ENCODE peak calls at places on chromosomes 13 and 19, in seven cellular contexts. One of them, this sample, is unnamed.

GRCh38 chr19:4967738-4968461 is 1.0 kb upstream of the KDM4B start:
- DNase-seq in SK-N-SH: no peak
- DNase-seq in GM12878: no peak
- DNase-seq in GM12892: no peak
- DNase-seq in K562: no peak
- DNase-seq in GM12891: no peak
- DNase-seq in HepG2: no peak
- DNase-seq in this sample: no peak

GRCh38 chr13:41751277-41751676 is 209.6 kb downstream of the VWA8 start:
- DNase-seq in SK-N-SH: no peak
- DNase-seq in GM12878: no peak
- DNase-seq in GM12892: no peak
- DNase-seq in K562: peak
- DNase-seq in GM12891: no peak
- DNase-seq in HepG2: no peak
- DNase-seq in this sample: no peak

GRCh38 chr19:47729468-47729798 is 15.9 kb upstream of the NOP53 start:
- DNase-seq in SK-N-SH: no peak
- DNase-seq in GM12878: no peak
- DNase-seq in GM12892: no peak
- DNase-seq in K562: peak
- DNase-seq in GM12891: no peak
- DNase-seq in HepG2: no peak
- DNase-seq in this sample: no peak

GRCh38 chr19:2261438-2262172 is 5.4 kb upstream of the JSRP1 start:
- DNase-seq in SK-N-SH: peak
- DNase-seq in GM12878: no peak
- DNase-seq in GM12892: no peak
- DNase-seq in K562: peak
- DNase-seq in GM12891: no peak
- DNase-seq in HepG2: no peak
- DNase-seq in this sample: no peak

GRCh38 chr13:26112843-26113242 is 61.0 kb upstream of the SHISA2 start:
- DNase-seq in SK-N-SH: no peak
- DNase-seq in GM12878: no peak
- DNase-seq in GM12892: no peak
- DNase-seq in K562: peak
- DNase-seq in GM12891: no peak
- DNase-seq in HepG2: no peak
- DNase-seq in this sample: no peak

GRCh38 chr19:749811-750210 is 1.1 kb upstream of the MISP start:
- DNase-seq in SK-N-SH: no peak
- DNase-seq in GM12878: no peak
- DNase-seq in GM12892: no peak
- DNase-seq in K562: no peak
- DNase-seq in GM12891: no peak
- DNase-seq in HepG2: no peak
- DNase-seq in this sample: no peak

GRCh38 chr13:41811588-41812021 is 149.3 kb downstream of the VWA8 start:
- DNase-seq in SK-N-SH: no peak
- DNase-seq in GM12878: peak
- DNase-seq in GM12892: no peak
- DNase-seq in K562: no peak
- DNase-seq in GM12891: no peak
- DNase-seq in HepG2: no peak
- DNase-seq in this sample: no peak

GRCh38 chr19:23957660-23958281 is 43.1 kb downstream of the ZNF726 start:
- DNase-seq in SK-N-SH: no peak
- DNase-seq in GM12878: no peak
- DNase-seq in GM12892: no peak
- DNase-seq in K562: no peak
- DNase-seq in GM12891: no peak
- DNase-seq in HepG2: no peak
- DNase-seq in this sample: no peak

GRCh38 chr13:50589651-50590054 is 253.8 kb downstream of the DLEU7 start:
- DNase-seq in SK-N-SH: no peak
- DNase-seq in GM12878: no peak
- DNase-seq in GM12892: no peak
- DNase-seq in K562: no peak
- DNase-seq in GM12891: no peak
- DNase-seq in HepG2: no peak
- DNase-seq in this sample: no peak

GRCh38 chr13:111006508-111007031 is 91.7 kb upstream of the ANKRD10 start:
- DNase-seq in SK-N-SH: no peak
- DNase-seq in GM12878: no peak
- DNase-seq in GM12892: no peak
- DNase-seq in K562: peak
- DNase-seq in GM12891: no peak
- DNase-seq in HepG2: no peak
- DNase-seq in this sample: no peak

GRCh38 chr13:32200741-32201140 is 114.4 kb downstream of the ZAR1L start:
- DNase-seq in SK-N-SH: no peak
- DNase-seq in GM12878: no peak
- DNase-seq in GM12892: no peak
- DNase-seq in K562: no peak
- DNase-seq in GM12891: no peak
- DNase-seq in HepG2: no peak
- DNase-seq in this sample: no peak
- TF ChIP-seq TAF1 in SK-N-SH: no peak
- TF ChIP-seq TAF1 in GM12878: no peak
- TF ChIP-seq TAF1 in GM12892: no peak
- TF ChIP-seq TAF1 in K562: no peak
- TF ChIP-seq TAF1 in GM12891: no peak
- TF ChIP-seq TAF1 in HepG2: no peak
- TF ChIP-seq TAF1 in this sample: no peak

DNA sequence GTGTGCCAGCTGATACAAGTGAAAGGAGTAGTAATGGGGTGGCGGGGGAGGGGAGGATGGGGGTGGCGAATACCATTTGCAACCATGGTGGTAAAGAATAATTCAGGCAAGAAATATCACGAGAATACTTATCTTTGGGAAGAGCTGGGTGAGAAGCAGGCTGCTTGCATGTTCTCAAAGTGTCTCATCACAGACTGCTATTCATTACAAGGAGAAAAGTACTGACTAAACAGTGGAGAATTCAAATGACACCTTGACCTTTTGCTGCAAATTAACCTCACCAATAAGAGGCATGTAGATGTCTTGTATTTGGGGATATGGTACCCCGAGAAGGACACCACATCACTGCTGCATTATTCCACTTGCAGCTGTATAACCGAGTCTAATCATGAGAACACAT is 585.7 kb upstream of the GPC6 start:
- DNase-seq in SK-N-SH: no peak
- DNase-seq in GM12878: no peak
- DNase-seq in GM12892: no peak
- DNase-seq in K562: no peak
- DNase-seq in GM12891: no peak
- DNase-seq in HepG2: no peak
- DNase-seq in this sample: no peak
- TF ChIP-seq TAF1 in SK-N-SH: no peak
- TF ChIP-seq TAF1 in GM12878: no peak
- TF ChIP-seq TAF1 in GM12892: no peak
- TF ChIP-seq TAF1 in K562: no peak
- TF ChIP-seq TAF1 in GM12891: no peak
- TF ChIP-seq TAF1 in HepG2: no peak
- TF ChIP-seq TAF1 in this sample: no peak

GRCh38 chr19:9040131-9040530 is 29.9 kb upstream of the MUC16 start:
- DNase-seq in SK-N-SH: no peak
- DNase-seq in GM12878: no peak
- DNase-seq in GM12892: no peak
- DNase-seq in K562: no peak
- DNase-seq in GM12891: no peak
- DNase-seq in HepG2: no peak
- DNase-seq in this sample: no peak

GRCh38 chr19:9044449-9044848 is 34.2 kb upstream of the MUC16 start:
- DNase-seq in SK-N-SH: no peak
- DNase-seq in GM12878: no peak
- DNase-seq in GM12892: no peak
- DNase-seq in K562: no peak
- DNase-seq in GM12891: no peak
- DNase-seq in HepG2: no peak
- DNase-seq in this sample: no peak

GRCh38 chr19:9046694-9047093 is 36.5 kb upstream of the MUC16 start:
- DNase-seq in SK-N-SH: no peak
- DNase-seq in GM12878: no peak
- DNase-seq in GM12892: no peak
- DNase-seq in K562: no peak
- DNase-seq in GM12891: no peak
- DNase-seq in HepG2: no peak
- DNase-seq in this sample: no peak

GRCh38 chr19:9041023-9041422 is 30.8 kb upstream of the MUC16 start:
- DNase-seq in SK-N-SH: no peak
- DNase-seq in GM12878: no peak
- DNase-seq in GM12892: no peak
- DNase-seq in K562: no peak
- DNase-seq in GM12891: no peak
- DNase-seq in HepG2: no peak
- DNase-seq in this sample: no peak

DNA sequence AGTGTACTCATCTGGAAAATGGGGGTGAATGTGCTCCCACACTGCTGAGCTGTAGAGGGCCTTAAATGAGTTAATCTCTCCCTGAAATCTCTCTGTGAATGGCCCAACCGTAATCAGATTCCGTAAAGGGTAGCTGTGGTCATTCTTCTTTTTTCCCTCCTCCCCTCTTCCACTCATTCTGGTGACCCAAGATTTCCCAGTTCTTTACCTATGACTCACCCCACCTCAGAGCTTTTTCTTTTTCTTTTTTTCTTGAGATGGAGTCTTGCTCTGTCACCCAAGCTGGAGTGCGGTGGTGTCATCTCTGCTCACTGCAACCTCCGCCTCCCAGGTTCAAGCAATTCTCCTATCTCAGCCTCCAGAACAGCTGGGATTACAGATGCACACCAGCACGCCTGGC is 33.3 kb upstream of the MUC16 start:
- DNase-seq in SK-N-SH: no peak
- DNase-seq in GM12878: no peak
- DNase-seq in GM12892: no peak
- DNase-seq in K562: no peak
- DNase-seq in GM12891: no peak
- DNase-seq in HepG2: no peak
- DNase-seq in this sample: no peak
- TF ChIP-seq TAF1 in SK-N-SH: no peak
- TF ChIP-seq TAF1 in GM12878: no peak
- TF ChIP-seq TAF1 in GM12892: no peak
- TF ChIP-seq TAF1 in K562: no peak
- TF ChIP-seq TAF1 in GM12891: no peak
- TF ChIP-seq TAF1 in HepG2: no peak
- TF ChIP-seq TAF1 in this sample: no peak

GRCh38 chr13:55615080-55615479 is 1525.6 kb upstream of the PRR20A start:
- DNase-seq in SK-N-SH: no peak
- DNase-seq in GM12878: no peak
- DNase-seq in GM12892: no peak
- DNase-seq in K562: no peak
- DNase-seq in GM12891: no peak
- DNase-seq in HepG2: no peak
- DNase-seq in this sample: no peak

GRCh38 chr13:55613429-55614187 is 1527.1 kb upstream of the PRR20A start:
- DNase-seq in SK-N-SH: no peak
- DNase-seq in GM12878: no peak
- DNase-seq in GM12892: no peak
- DNase-seq in K562: no peak
- DNase-seq in GM12891: no peak
- DNase-seq in HepG2: no peak
- DNase-seq in this sample: no peak
- TF ChIP-seq TAF1 in SK-N-SH: no peak
- TF ChIP-seq TAF1 in GM12878: no peak
- TF ChIP-seq TAF1 in GM12892: no peak
- TF ChIP-seq TAF1 in K562: no peak
- TF ChIP-seq TAF1 in GM12891: no peak
- TF ChIP-seq TAF1 in HepG2: no peak
- TF ChIP-seq TAF1 in this sample: no peak

DNA sequence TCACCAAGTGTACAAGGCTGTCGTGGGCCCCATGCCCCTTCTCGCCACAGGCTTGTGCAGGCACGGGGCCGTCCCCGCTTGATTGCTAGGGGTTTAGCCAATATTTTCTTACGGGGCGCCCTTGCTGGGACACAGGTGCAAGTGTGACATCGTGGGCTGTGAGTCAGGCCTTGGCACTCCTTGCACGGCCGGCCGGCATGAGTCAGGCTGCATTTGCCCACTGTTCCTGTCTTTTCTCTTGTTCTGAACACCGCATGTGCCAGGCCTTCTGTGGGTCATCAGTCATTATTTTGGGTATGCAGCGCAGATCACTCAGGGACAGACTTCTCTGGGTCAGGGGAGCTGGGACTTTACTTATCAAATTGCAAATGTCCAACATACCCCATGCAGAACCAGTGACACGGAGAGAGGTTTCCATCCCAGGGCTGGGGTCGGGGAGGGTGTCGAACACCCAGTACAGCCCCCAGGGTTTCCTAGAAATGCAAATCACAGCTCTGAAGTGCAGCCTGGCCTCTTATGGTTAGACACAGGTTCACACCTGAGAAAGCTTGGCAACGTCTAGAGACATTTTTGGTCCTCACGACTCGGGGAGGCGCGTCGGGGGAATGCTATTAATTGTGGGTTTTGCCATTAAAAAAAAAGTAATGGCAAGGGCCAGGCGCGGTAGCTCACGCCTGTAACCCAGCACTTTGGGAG is 22.5 kb upstream of the KLF2 start:
- DNase-seq in SK-N-SH: no peak
- DNase-seq in GM12878: no peak
- DNase-seq in GM12892: no peak
- DNase-seq in K562: no peak
- DNase-seq in GM12891: peak
- DNase-seq in HepG2: no peak
- DNase-seq in this sample: no peak
- TF ChIP-seq TAF1 in SK-N-SH: no peak
- TF ChIP-seq TAF1 in GM12878: no peak
- TF ChIP-seq TAF1 in GM12892: no peak
- TF ChIP-seq TAF1 in K562: no peak
- TF ChIP-seq TAF1 in GM12891: no peak
- TF ChIP-seq TAF1 in HepG2: no peak
- TF ChIP-seq TAF1 in this sample: no peak

DNA sequence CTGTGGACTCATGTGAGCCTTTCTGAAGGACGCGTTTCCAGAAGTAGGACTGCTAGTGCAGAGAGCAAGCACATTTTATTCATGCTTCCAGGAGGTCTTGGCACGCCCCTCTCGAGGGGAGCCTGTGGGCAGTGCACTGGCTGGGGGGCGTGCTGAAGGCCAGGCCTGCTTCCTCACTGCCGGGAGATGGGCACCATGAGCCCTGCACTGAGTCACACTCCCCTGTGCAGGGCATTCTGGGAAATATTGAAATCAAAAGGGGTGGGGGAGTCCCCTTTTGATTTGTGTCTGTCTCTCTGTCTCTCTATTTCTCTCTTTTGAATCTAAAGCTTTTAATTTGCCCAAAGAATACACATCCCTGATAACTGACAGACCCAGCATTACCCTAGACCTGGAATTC is 34.0 kb downstream of the DPF1 start:
- DNase-seq in SK-N-SH: no peak
- DNase-seq in GM12878: no peak
- DNase-seq in GM12892: no peak
- DNase-seq in K562: peak
- DNase-seq in GM12891: no peak
- DNase-seq in HepG2: no peak
- DNase-seq in this sample: no peak
- TF ChIP-seq TAF1 in SK-N-SH: no peak
- TF ChIP-seq TAF1 in GM12878: no peak
- TF ChIP-seq TAF1 in GM12892: no peak
- TF ChIP-seq TAF1 in K562: no peak
- TF ChIP-seq TAF1 in GM12891: no peak
- TF ChIP-seq TAF1 in HepG2: no peak
- TF ChIP-seq TAF1 in this sample: no peak